ENCODE peak calls at places on chromosomes 5 and 9, in five cellular contexts. E is heart left ventricle, V is tibial nerve, S is ovary, H is uterus. P is an unnamed sample.

GRCh38 chr5:53321073-53321472 is 159.4 kb upstream of the FST start:
- DNase-seq in E (no peak), V (no peak), S (no peak), H (no peak), P (no peak)

GRCh38 chr5:37553720-37554402 is 174.7 kb downstream of the WDR70 start:
- DNase-seq in E (no peak), V (no peak), S (no peak), H (no peak), P (no peak)

GRCh38 chr9:20506631-20507030 is 115.7 kb downstream of the MLLT3 start:
- DNase-seq in E (no peak), V (no peak), S (no peak), H (no peak), P (no peak)

GRCh38 chr9:105908069-105908468 is 213.7 kb downstream of the TMEM38B start:
- DNase-seq in E (no peak), V (no peak), S (no peak), H (no peak), P (no peak)

GRCh38 chr5:62627121-62627520 is 48.5 kb downstream of the LRRC70 start:
- DNase-seq in E (no peak), V (no peak), S (no peak), H (no peak), P (no peak)

GRCh38 chr5:111922344-111922743 is 165.3 kb upstream of the NREP start:
- DNase-seq in E (no peak), V (no peak), S (no peak), H (no peak), P (no peak)

GRCh38 chr9:131111186-131111853 is 14.1 kb upstream of the NUP214 start:
- DNase-seq in E (no peak), V (no peak), S (no peak), H (no peak), P (no peak)

GRCh38 chr9:136044207-136044970 is 50.7 kb downstream of the NACC2 start:
- DNase-seq in E (no peak), V (no peak), S (no peak), H (no peak), P (peak)

GRCh38 chr5:81006955-81007636 is 46.9 kb downstream of the RASGRF2 start:
- DNase-seq in E (no peak), V (no peak), S (no peak), H (no peak), P (no peak)

GRCh38 chr5:163561339-163561738 is 55.9 kb downstream of the MAT2B start:
- DNase-seq in E (no peak), V (no peak), S (no peak), H (no peak), P (no peak)

GRCh38 chr5:108562205-108562454 is 180.2 kb upstream of the FBXL17 start:
- DNase-seq in E (no peak), V (no peak), S (no peak), H (no peak), P (no peak)

GRCh38 chr5:34007116-34007674 is 655 bp downstream of the AMACR start:
- DNase-seq in E (no peak), V (no peak), S (no peak), H (no peak), P (no peak)

GRCh38 chr5:40089269-40089668 is 590.4 kb upstream of the PTGER4 start:
- DNase-seq in E (no peak), V (no peak), S (no peak), H (no peak), P (no peak)

DNA sequence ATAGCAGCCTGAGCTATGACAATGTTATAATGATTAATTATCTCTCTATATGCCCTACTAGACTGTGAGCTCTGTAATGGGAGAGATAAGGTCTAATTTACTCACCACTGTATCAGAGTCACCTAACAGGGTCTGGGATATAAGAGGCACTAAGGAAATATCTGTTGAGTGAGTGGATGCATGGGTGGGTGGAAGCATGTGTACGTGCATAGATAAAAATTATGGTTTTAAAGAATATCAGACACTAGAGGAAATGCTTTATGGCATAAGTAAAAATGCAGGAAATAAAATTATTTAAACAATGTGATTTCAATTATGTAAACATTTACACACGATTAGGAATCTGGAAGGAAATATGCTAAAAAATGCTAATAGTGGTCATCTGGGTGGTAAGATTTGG is 137.9 kb downstream of the SPOCK1 start:
- DNase-seq in E (no peak), V (no peak), S (no peak), H (no peak), P (no peak)
- TF ChIP-seq POLR2A in E (no peak), V (no peak), S (no peak), H (no peak), P (no peak)

GRCh38 chr9:109253241-109253636 is 67.6 kb downstream of the EPB41L4B start:
- DNase-seq in E (no peak), V (no peak), S (no peak), H (no peak), P (no peak)

GRCh38 chr9:109252291-109252690 is 68.6 kb downstream of the EPB41L4B start:
- DNase-seq in E (no peak), V (no peak), S (no peak), H (no peak), P (no peak)

GRCh38 chr9:109254317-109254716 is 66.5 kb downstream of the EPB41L4B start:
- DNase-seq in E (no peak), V (no peak), S (no peak), H (no peak), P (no peak)

GRCh38 chr9:109255394-109255793 is 65.5 kb downstream of the EPB41L4B start:
- DNase-seq in E (no peak), V (no peak), S (no peak), H (no peak), P (no peak)

GRCh38 chr9:109253637-109254284 is 67.1 kb downstream of the EPB41L4B start:
- DNase-seq in E (no peak), V (peak), S (no peak), H (no peak), P (no peak)
- TF ChIP-seq CTCF in E (no peak), V (no peak), S (no peak), H (no peak), P (no peak)

DNA sequence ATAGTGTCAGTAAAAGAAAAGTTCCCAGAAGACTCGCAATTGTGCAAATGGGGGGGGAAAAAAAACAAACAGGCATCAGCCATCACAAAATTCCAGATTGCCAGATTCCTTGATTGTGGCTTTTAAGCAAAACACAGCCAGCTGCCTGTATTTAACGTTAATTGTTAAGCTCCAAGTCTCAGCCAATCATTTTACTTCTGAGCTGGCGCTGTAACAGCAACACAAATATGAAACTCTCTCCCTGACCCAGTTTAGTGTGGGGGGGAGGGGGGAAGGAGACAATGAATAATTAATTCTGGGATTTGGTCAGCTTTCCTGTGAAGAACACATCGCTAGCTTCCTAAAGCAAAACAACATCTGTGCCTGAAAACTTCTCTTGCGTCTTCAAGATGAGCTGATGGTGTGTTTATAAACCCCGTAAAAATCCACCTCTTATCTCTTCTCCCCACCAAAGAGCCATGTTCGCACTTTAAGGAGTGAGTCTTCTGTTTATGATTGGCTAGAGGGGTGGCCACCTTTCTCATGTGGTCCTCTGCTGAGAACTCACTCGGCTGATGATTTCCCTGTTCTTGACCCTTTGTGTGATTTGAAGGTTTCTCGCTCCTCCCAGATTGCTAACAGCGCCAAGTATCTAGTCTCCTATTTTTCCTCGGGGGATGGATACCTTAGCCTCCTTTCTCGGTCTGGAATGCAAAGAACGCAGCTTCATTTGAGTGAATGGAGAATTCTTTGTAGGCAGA is 160.2 kb upstream of the DAPK1 start:
- DNase-seq in E (no peak), V (no peak), S (peak), H (no peak), P (no peak)
- H3K4me3 ChIP-seq in E (peak), V (peak), S (peak), H (peak), P (no peak)

GRCh38 chr5:172008689-172009141 is 2.3 kb upstream of the FBXW11 start:
- DNase-seq in E (no peak), V (no peak), S (no peak), H (no peak), P (no peak)

GRCh38 chr5:172006378-172007152 is at the start of gene FBXW11:
- DNase-seq in E (peak), V (peak), S (peak), H (peak), P (peak)

GRCh38 chr5:172005708-172006377 is 595 bp downstream of the FBXW11 start:
- DNase-seq in E (peak), V (peak), S (peak), H (peak), P (no peak)

GRCh38 chr5:172007795-172008465 is 1.5 kb upstream of the FBXW11 start:
- DNase-seq in E (no peak), V (no peak), S (no peak), H (no peak), P (no peak)

GRCh38 chr5:172007153-172007794 is 836 bp upstream of the FBXW11 start:
- DNase-seq in E (no peak), V (no peak), S (no peak), H (no peak), P (no peak)
- TF ChIP-seq POLR2A in E (no peak), V (no peak), S (no peak), H (no peak), P (no peak)

GRCh38 chr5:124706041-124706440 is 40.4 kb downstream of the ZNF608 start:
- DNase-seq in E (no peak), V (no peak), S (no peak), H (no peak), P (no peak)

GRCh38 chr5:124705577-124705976 is 40.9 kb downstream of the ZNF608 start:
- DNase-seq in E (no peak), V (no peak), S (no peak), H (no peak), P (no peak)

GRCh38 chr5:124704594-124705284 is 41.7 kb downstream of the ZNF608 start:
- DNase-seq in E (no peak), V (no peak), S (no peak), H (no peak), P (no peak)

GRCh38 chr5:124707516-124707915 is 38.9 kb downstream of the ZNF608 start:
- DNase-seq in E (no peak), V (no peak), S (no peak), H (no peak), P (no peak)

GRCh38 chr5:124706729-124707361 is 39.6 kb downstream of the ZNF608 start:
- DNase-seq in E (peak), V (peak), S (peak), H (no peak), P (no peak)
- TF ChIP-seq CTCF in E (no peak), V (no peak), S (no peak), H (no peak), P (no peak)

GRCh38 chr9:17349816-17350215 is 215.0 kb downstream of the CNTLN start:
- DNase-seq in E (no peak), V (no peak), S (no peak), H (no peak), P (no peak)
- H3K4me3 ChIP-seq in E (no peak), V (no peak), S (no peak), H (no peak), P (no peak)